ENCODE peak calls at places on chromosomes 2 and 18, in six cellular contexts. J, Y, X, F, T and I are unnamed samples.

GRCh38 chr2:134245340-134245984 is 8.4 kb upstream of the MGAT5 start:
- DNase-seq in J (peak), Y (peak), X (peak), F (peak), T (peak), I (peak)

GRCh38 chr2:217650716-217651360 is 352.0 kb downstream of the TNS1 start:
- DNase-seq in J (peak), Y (no peak), X (no peak), F (peak), T (no peak), I (peak)

GRCh38 chr2:135664623-135665068 is 77.0 kb upstream of the UBXN4 start:
- DNase-seq in J (no peak), Y (no peak), X (no peak), F (peak), T (no peak), I (no peak)

GRCh38 chr2:237700583-237701032 is 73.2 kb downstream of the LRRFIP1 start:
- DNase-seq in J (peak), Y (peak), X (peak), F (no peak), T (peak), I (peak)

GRCh38 chr2:225763711-225764110 is 364.2 kb downstream of the NYAP2 start:
- DNase-seq in J (no peak), Y (no peak), X (no peak), F (no peak), T (no peak), I (no peak)

GRCh38 chr2:27308359-27308875 is at the start of gene UCN:
- DNase-seq in J (no peak), Y (no peak), X (no peak), F (no peak), T (no peak), I (no peak)

GRCh38 chr2:870426-870825 is 80.2 kb upstream of the SNTG2 start:
- DNase-seq in J (no peak), Y (no peak), X (peak), F (no peak), T (no peak), I (no peak)

GRCh38 chr2:234003972-234004617 is 46.4 kb upstream of the SPP2 start:
- DNase-seq in J (no peak), Y (no peak), X (no peak), F (peak), T (no peak), I (peak)

GRCh38 chr2:241479026-241479898 is 29.1 kb downstream of the STK25 start:
- DNase-seq in J (no peak), Y (no peak), X (no peak), F (no peak), T (no peak), I (no peak)

GRCh38 chr2:3280197-3280596 is 97.4 kb downstream of the EIPR1 start:
- DNase-seq in J (no peak), Y (no peak), X (no peak), F (no peak), T (no peak), I (no peak)

GRCh38 chr18:9058426-9058825 is 44.1 kb upstream of the NDUFV2 start:
- DNase-seq in J (no peak), Y (no peak), X (no peak), F (no peak), T (no peak), I (no peak)